ENCODE peak calls at places on chromosomes 5 and 9, in seven cellular contexts. S is posterior cingulate gyrus; A is T-helper 2 cell treated with Interferon-gamma antibody and Interleukin-4, amounts not matched to agents 5 μg/mL and 100 μg/mL, for 36 hours; M is stimulated activated naive B cell treated with anti-CD40 and anti-IgM and Interleukin-4, amounts not matched to agents 10 μg/mL and 1 μg/mL and 100 μg/mL, for 72 hours; F is SHP77; W is astrocyte of the spinal cord; E is C1 segment of cervical spinal cord. V is an unnamed sample.

GRCh38 chr5:50759526-50760280 is 93.3 kb downstream of the PARP8 start:
- DNase-seq in S (no peak), A (no peak), M (no peak), F (no peak), W (no peak), E (no peak), V (no peak)

GRCh38 chr9:121619989-121620673 is 31.3 kb upstream of the DAB2IP start:
- DNase-seq in S (no peak), A (no peak), M (no peak), F (no peak), W (no peak), E (no peak), V (no peak)

GRCh38 chr9:124450931-124451661 is 845 bp downstream of the ADGRD2 start:
- DNase-seq in S (no peak), A (no peak), M (no peak), F (no peak), W (no peak), E (no peak), V (no peak)

GRCh38 chr9:11149065-11149464 is 536.3 kb upstream of the PTPRD start:
- DNase-seq in S (no peak), A (no peak), M (no peak), F (no peak), W (no peak), E (no peak), V (no peak)

GRCh38 chr5:86526811-86527348 is 90.9 kb upstream of the COX7C start:
- DNase-seq in S (no peak), A (no peak), M (no peak), F (no peak), W (no peak), E (no peak), V (no peak)

GRCh38 chr9:113638916-113639315 is 175.4 kb downstream of the RGS3 start:
- DNase-seq in S (no peak), A (no peak), M (no peak), F (no peak), W (no peak), E (no peak), V (no peak)

GRCh38 chr9:115071176-115071575 is 46.8 kb downstream of the TNC start:
- DNase-seq in S (no peak), A (no peak), M (no peak), F (no peak), W (no peak), E (no peak), V (no peak)

GRCh38 chr9:86281577-86282076 is 711 bp downstream of the ISCA1 start:
- DNase-seq in S (no peak), A (no peak), M (no peak), F (peak), W (no peak), E (no peak), V (peak)

GRCh38 chr5:172725273-172725672 is 45.7 kb downstream of the DUSP1 start:
- DNase-seq in S (no peak), A (no peak), M (no peak), F (no peak), W (no peak), E (no peak), V (no peak)

GRCh38 chr9:105725370-105725769 is 31.0 kb downstream of the TMEM38B start:
- DNase-seq in S (no peak), A (no peak), M (no peak), F (no peak), W (no peak), E (no peak), V (no peak)

GRCh38 chr9:120713257-120714087 is 798 bp downstream of the MEGF9 start:
- DNase-seq in S (no peak), A (no peak), M (no peak), F (no peak), W (no peak), E (no peak), V (no peak)

GRCh38 chr5:175590471-175590881 is 67.4 kb upstream of the HRH2 start:
- DNase-seq in S (no peak), A (no peak), M (no peak), F (no peak), W (peak), E (no peak), V (peak)